ENCODE peak calls at places on chromosomes 1 and 21, in five cellular contexts. U, F, X, B and E are unnamed samples.

GRCh38 chr1:215292906-215293305 is 210.4 kb downstream of the KCNK2 start:
- DNase-seq in U (no peak), F (no peak), X (no peak), B (no peak), E (no peak)

GRCh38 chr1:208189183-208189582 is 55.0 kb downstream of the PLXNA2 start:
- DNase-seq in U (peak; percentile 13), F (no peak), X (no peak), B (no peak), E (peak; percentile 27)

GRCh38 chr1:200233393-200233792 is 176.4 kb downstream of the ZNF281 start:
- DNase-seq in U (no peak), F (no peak), X (no peak), B (no peak), E (peak; percentile 74)

GRCh38 chr1:154611150-154611865 is 3.3 kb upstream of the ADAR start:
- DNase-seq in U (peak; percentile 19), F (no peak), X (no peak), B (no peak), E (no peak)

GRCh38 chr1:214895226-214895625 is 187.3 kb upstream of the KCNK2 start:
- DNase-seq in U (no peak), F (no peak), X (no peak), B (no peak), E (no peak)

GRCh38 chr1:44713321-44713781 is 17.6 kb downstream of the RNU5D-1 start:
- DNase-seq in U (no peak), F (no peak), X (no peak), B (no peak), E (no peak)

GRCh38 chr1:16235347-16235746 is 1.6 kb downstream of the CPLANE2 start:
- DNase-seq in U (no peak), F (no peak), X (no peak), B (no peak), E (no peak)

GRCh38 chr1:167118188-167118587 is 24.3 kb downstream of the STYXL2 start:
- DNase-seq in U (no peak), F (no peak), X (no peak), B (no peak), E (no peak)

GRCh38 chr21:44771896-44772525 is 29.6 kb downstream of the UBE2G2 start:
- DNase-seq in U (no peak), F (no peak), X (no peak), B (no peak), E (no peak)

GRCh38 chr1:15703562-15703961 is 19.4 kb downstream of the PLEKHM2 start:
- DNase-seq in U (no peak), F (peak; percentile 75), X (no peak), B (peak; percentile 32), E (peak; percentile 98)

GRCh38 chr1:171477804-171478203 is 7.5 kb upstream of the PRRC2C start:
- DNase-seq in U (no peak), F (no peak), X (no peak), B (no peak), E (no peak)

GRCh38 chr1:21175324-21175669 is 1.4 kb downstream of the EIF4G3 start:
- DNase-seq in U (peak; percentile 63), F (no peak), X (no peak), B (peak; percentile 27), E (peak; percentile 75)

GRCh38 chr1:19809044-19809750 is 5.9 kb downstream of the RNF186 start:
- DNase-seq in U (no peak), F (no peak), X (no peak), B (no peak), E (no peak)

GRCh38 chr1:58799080-58799479 is 15.2 kb upstream of the JUN start:
- DNase-seq in U (no peak), F (no peak), X (no peak), B (no peak), E (no peak)

GRCh38 chr1:200610846-200611245 is 9.7 kb downstream of the KIF14 start:
- DNase-seq in U (no peak), F (peak; percentile 56), X (no peak), B (no peak), E (peak; percentile 53)

GRCh38 chr1:94013331-94013925 is 104.2 kb upstream of the GCLM start:
- DNase-seq in U (no peak), F (no peak), X (no peak), B (no peak), E (no peak)

GRCh38 chr21:35635261-35635660 is 425.1 kb downstream of the SETD4 start:
- DNase-seq in U (no peak), F (peak; percentile 55), X (no peak), B (no peak), E (peak; percentile 92)

GRCh38 chr1:98103617-98104284 is 182.9 kb upstream of the DPYD start:
- DNase-seq in U (no peak), F (no peak), X (no peak), B (no peak), E (peak; percentile 46)

GRCh38 chr1:46160212-46160611 is 14.7 kb upstream of the TSPAN1 start:
- DNase-seq in U (no peak), F (no peak), X (no peak), B (no peak), E (no peak)

GRCh38 chr21:44708213-44708865 is 3.0 kb downstream of the TSPEAR start:
- DNase-seq in U (no peak), F (no peak), X (no peak), B (no peak), E (no peak)

GRCh38 chr21:23887709-23888303 is 1719.5 kb downstream of the MRPL39 start:
- DNase-seq in U (peak; percentile 44), F (no peak), X (no peak), B (no peak), E (no peak)

GRCh38 chr21:45467221-45467779 is 62.3 kb downstream of the COL18A1 start:
- DNase-seq in U (no peak), F (no peak), X (no peak), B (no peak), E (peak; percentile 12)

GRCh38 chr1:3885611-3886010 is 14.5 kb downstream of the C1orf174 start:
- DNase-seq in U (no peak), F (no peak), X (no peak), B (no peak), E (no peak)

GRCh38 chr21:34369741-34370140 is 5.6 kb upstream of the SMIM11 start:
- DNase-seq in U (no peak), F (no peak), X (no peak), B (no peak), E (no peak)

GRCh38 chr1:151881479-151881878 is 27.8 kb downstream of the THEM4 start:
- DNase-seq in U (no peak), F (no peak), X (no peak), B (no peak), E (no peak)

GRCh38 chr1:97366986-97367385 is 553.8 kb downstream of the DPYD start:
- DNase-seq in U (no peak), F (no peak), X (no peak), B (no peak), E (no peak)

GRCh38 chr1:17795081-17795809 is 40.1 kb downstream of the ACTL8 start:
- DNase-seq in U (no peak), F (no peak), X (no peak), B (no peak), E (no peak)

GRCh38 chr1:157287462-157287861 is 149.3 kb upstream of the ETV3 start:
- DNase-seq in U (no peak), F (no peak), X (no peak), B (no peak), E (no peak)

GRCh38 chr1:218763538-218763937 is 410.1 kb upstream of the LYPLAL1 start:
- DNase-seq in U (no peak), F (no peak), X (no peak), B (no peak), E (no peak)